ENCODE peak calls at places on chromosomes 16 and 17, in seven cellular contexts. F is stomach, L is MM.1S, H is esophagus squamous epithelium, E is heart left ventricle, X is lung, T is Peyer's patch. V is an unnamed sample. For H3K4me1, the result is how much of the 10 kb centered on the place peaks cover.

GRCh38 chr17:66426397-66427033 is 124.1 kb downstream of the PRKCA start:
- DNase-seq in F (no peak), L (peak), H (no peak), E (no peak), X (no peak), T (peak), V (no peak)

GRCh38 chr16:81581107-81581506 is 136.5 kb downstream of the CMIP start:
- DNase-seq in F (peak), L (no peak), H (no peak), E (no peak), X (peak), T (peak), V (no peak)

GRCh38 chr16:80899804-80900592 is 95.6 kb upstream of the CDYL2 start:
- DNase-seq in F (peak), L (no peak), H (no peak), E (peak), X (peak), T (peak), V (peak)

GRCh38 chr17:39651908-39652634 is 13.1 kb upstream of the TCAP start:
- DNase-seq in F (no peak), L (no peak), H (no peak), E (no peak), X (no peak), T (no peak), V (no peak)

GRCh38 chr17:78600181-78600651 is 23.0 kb upstream of the DNAH17 start:
- DNase-seq in F (no peak), L (no peak), H (no peak), E (no peak), X (no peak), T (no peak), V (peak)

GRCh38 chr17:39194089-39194984 is 3.1 kb downstream of the CACNB1 start:
- DNase-seq in F (no peak), L (no peak), H (no peak), E (peak), X (peak), T (no peak), V (peak)

GRCh38 chr17:82231562-82232321 is 2.9 kb downstream of the SLC16A3 start:
- DNase-seq in F (peak), L (no peak), H (no peak), E (peak), X (peak), T (peak), V (peak)

GRCh38 chr16:50505714-50506542 is 42.3 kb upstream of the NKD1 start:
- DNase-seq in F (no peak), L (no peak), H (no peak), E (no peak), X (no peak), T (no peak), V (no peak)

GRCh38 chr16:24178496-24178895 is 77.6 kb upstream of the CACNG3 start:
- DNase-seq in F (no peak), L (no peak), H (no peak), E (no peak), X (no peak), T (no peak), V (no peak)

GRCh38 chr16:53489754-53490153 is 13.3 kb downstream of the AKTIP start:
- DNase-seq in F (no peak), L (no peak), H (no peak), E (no peak), X (no peak), T (no peak), V (no peak)

GRCh38 chr16:31138621-31139578 is 3.4 kb upstream of the PRSS8 start:
- DNase-seq in F (peak), L (no peak), H (no peak), E (no peak), X (peak), T (peak), V (no peak)

GRCh38 chr17:52181842-52182241 is 23.3 kb upstream of the CA10 start:
- DNase-seq in F (no peak), L (no peak), H (no peak), E (no peak), X (no peak), T (no peak), V (no peak)

GRCh38 chr16:70767377-70768204 is 33.4 kb downstream of the VAC14 start:
- DNase-seq in F (no peak), L (no peak), H (no peak), E (no peak), X (no peak), T (no peak), V (no peak)

GRCh38 chr16:19524356-19524865 is 669 bp downstream of the CCP110 start:
- DNase-seq in F (no peak), L (peak), H (no peak), E (no peak), X (no peak), T (no peak), V (peak)

GRCh38 chr17:72602517-72603345 is 481.9 kb downstream of the SOX9 start:
- DNase-seq in F (peak), L (peak), H (no peak), E (no peak), X (no peak), T (no peak), V (no peak)

GRCh38 chr17:67293251-67294203 is 48.5 kb upstream of the HELZ start:
- DNase-seq in F (peak), L (peak), H (no peak), E (peak), X (peak), T (peak), V (peak)

GRCh38 chr16:65314246-65315003 is 192.6 kb upstream of the CDH11 start:
- DNase-seq in F (no peak), L (no peak), H (no peak), E (no peak), X (no peak), T (no peak), V (no peak)

GRCh38 chr17:59651346-59651745 is 31.7 kb downstream of the CLTC start:
- DNase-seq in F (no peak), L (no peak), H (no peak), E (no peak), X (no peak), T (no peak), V (no peak)

GRCh38 chr16:46862555-46863447 is 21.4 kb upstream of the GPT2 start:
- DNase-seq in F (no peak), L (no peak), H (no peak), E (no peak), X (no peak), T (no peak), V (no peak)

GRCh38 chr16:58170223-58170622 is 27.7 kb downstream of the CSNK2A2 start:
- DNase-seq in F (no peak), L (no peak), H (no peak), E (no peak), X (no peak), T (no peak), V (no peak)

GRCh38 chr17:49987681-49988441 is 7.2 kb downstream of the DLX3 start:
- DNase-seq in F (no peak), L (no peak), H (no peak), E (no peak), X (no peak), T (peak), V (peak)

GRCh38 chr16:29848420-29849297 is 14.4 kb downstream of the CDIPT start:
- DNase-seq in F (peak), L (peak), H (no peak), E (peak), X (peak), T (peak), V (peak)

GRCh38 chr16:35639233-35640205 is 2180.1 kb downstream of the TP53TG3F start:
- DNase-seq in F (no peak), L (no peak), H (no peak), E (no peak), X (no peak), T (no peak), V (no peak)

GRCh38 chr17:57090560-57091185 is 5.6 kb downstream of the AKAP1 start:
- DNase-seq in F (no peak), L (no peak), H (no peak), E (no peak), X (no peak), T (no peak), V (peak)
- H3K4me3 ChIP-seq in F (no peak), L (no peak), H (no peak), E (no peak), X (no peak), T (peak), V (no peak)

GRCh38 chr17:17785407-17785806 is 51.4 kb downstream of the SREBF1 start:
- DNase-seq in F (no peak), L (no peak), H (no peak), E (no peak), X (no peak), T (no peak), V (no peak)
- H3K4me1 ChIP-seq in F (half or more), L (under half), H (under half), E (half or more), X (under half), T (under half), V (under half)

DNA sequence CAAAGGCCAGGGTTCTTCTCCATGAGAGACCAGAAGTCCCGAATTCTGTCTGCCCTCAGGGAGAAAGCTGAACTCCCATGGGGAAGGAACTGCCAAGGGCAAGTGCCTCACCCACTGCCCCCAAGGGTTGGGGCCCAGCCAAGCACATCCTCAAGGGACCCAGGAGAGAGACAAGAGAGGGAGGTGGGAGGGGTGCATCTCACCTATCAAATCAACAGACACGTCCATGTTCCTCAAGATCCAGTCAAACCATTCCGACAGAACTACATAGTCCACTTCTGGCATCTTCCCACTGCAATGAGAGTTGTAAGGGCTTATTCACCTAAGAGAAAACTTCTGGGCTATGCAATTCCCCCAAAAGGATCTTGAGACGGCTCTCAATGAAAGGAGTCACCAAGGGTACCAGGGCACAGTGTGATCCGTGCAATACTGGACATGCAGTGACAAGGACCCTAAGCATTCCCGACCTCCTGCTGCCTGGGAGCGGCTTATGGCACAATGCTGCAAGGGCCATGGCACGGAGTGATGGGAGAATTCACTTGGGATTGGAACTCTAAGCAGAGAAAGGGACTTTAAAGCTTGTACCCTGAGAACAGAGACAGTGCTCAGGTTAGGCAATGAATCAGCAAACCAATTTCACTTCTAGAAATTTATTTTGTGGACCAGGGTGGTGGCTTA is 32.2 kb downstream of the TK2 start:
- DNase-seq in F (no peak), L (no peak), H (no peak), E (no peak), X (no peak), T (no peak), V (no peak)
- H3K4me3 ChIP-seq in F (peak), L (peak), H (no peak), E (peak), X (no peak), T (peak), V (no peak)

GRCh38 chr16:89473791-89474414 is 16.5 kb downstream of the ANKRD11 start:
- DNase-seq in F (no peak), L (no peak), H (no peak), E (no peak), X (no peak), T (no peak), V (no peak)

GRCh38 chr16:89471225-89471624 is 19.1 kb downstream of the ANKRD11 start:
- DNase-seq in F (no peak), L (no peak), H (no peak), E (no peak), X (no peak), T (no peak), V (no peak)

GRCh38 chr16:89473136-89473712 is 17.1 kb downstream of the ANKRD11 start:
- DNase-seq in F (no peak), L (no peak), H (no peak), E (no peak), X (no peak), T (no peak), V (no peak)

GRCh38 chr16:89475144-89475543 is 15.2 kb downstream of the ANKRD11 start:
- DNase-seq in F (no peak), L (no peak), H (no peak), E (no peak), X (no peak), T (no peak), V (no peak)

GRCh38 chr16:89472711-89473075 is 17.7 kb downstream of the ANKRD11 start:
- DNase-seq in F (no peak), L (no peak), H (no peak), E (no peak), X (no peak), T (no peak), V (no peak)
- H3K4me1 ChIP-seq in F (half or more), L (under half), H (under half), E (half or more), X (under half), T (under half), V (under half)

GRCh38 chr17:48601184-48601527 is 3.6 kb downstream of the HOXB6 start:
- DNase-seq in F (no peak), L (no peak), H (no peak), E (no peak), X (no peak), T (no peak), V (no peak)

GRCh38 chr17:48598727-48599126 is 5.1 kb upstream of the HOXB5 start:
- DNase-seq in F (no peak), L (no peak), H (no peak), E (no peak), X (no peak), T (no peak), V (no peak)

GRCh38 chr17:48599373-48599772 is 5.4 kb downstream of the HOXB6 start:
- DNase-seq in F (no peak), L (no peak), H (no peak), E (no peak), X (no peak), T (no peak), V (no peak)

GRCh38 chr17:48601528-48602430 is 3.0 kb downstream of the HOXB6 start:
- DNase-seq in F (no peak), L (no peak), H (no peak), E (no peak), X (no peak), T (peak), V (no peak)

DNA sequence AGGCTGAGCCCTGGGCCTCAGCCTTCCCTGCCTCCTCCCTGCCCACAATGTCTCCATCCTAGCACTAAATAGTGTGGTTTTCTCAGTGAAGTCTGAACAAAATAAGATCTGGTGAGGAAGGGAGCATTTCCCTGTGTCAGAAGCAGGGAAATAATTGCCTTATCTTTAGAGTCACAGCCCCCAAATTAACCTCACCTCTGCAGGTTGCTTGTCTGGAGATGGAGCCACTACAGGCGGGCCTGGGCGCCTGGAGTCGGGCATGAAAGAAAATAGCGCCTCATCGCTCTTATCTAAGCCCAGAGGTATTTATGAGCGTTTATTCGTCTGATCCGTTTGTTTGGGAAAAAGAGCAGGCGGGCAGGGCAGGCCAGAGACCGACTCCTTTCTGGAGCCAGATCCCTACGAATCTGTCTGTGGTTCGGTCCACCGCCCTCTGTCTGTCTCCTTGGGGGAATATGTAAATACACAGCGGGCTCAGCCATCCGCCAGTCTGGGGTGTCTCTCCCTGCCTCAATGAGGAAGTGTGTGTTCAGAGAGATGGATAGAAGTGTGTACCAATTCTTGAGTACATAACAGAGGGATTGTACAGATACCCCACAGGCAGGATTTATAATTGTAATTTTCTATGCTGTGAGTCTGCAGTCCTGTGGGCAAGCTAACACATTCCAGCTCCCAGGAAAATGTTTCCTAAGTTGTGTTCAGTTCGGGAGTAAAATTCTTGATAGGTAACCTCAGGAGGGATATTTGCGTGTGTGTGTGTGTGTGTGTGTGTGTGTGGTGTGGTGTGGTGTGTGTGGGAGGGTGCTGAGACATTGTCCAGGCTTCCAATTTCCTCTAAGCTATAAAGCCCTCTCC is 4.3 kb downstream of the HOXB6 start:
- DNase-seq in F (no peak), L (no peak), H (no peak), E (no peak), X (no peak), T (no peak), V (no peak)
- H3K4me3 ChIP-seq in F (no peak), L (no peak), H (no peak), E (no peak), X (no peak), T (peak), V (no peak)